ENCODE peak calls at places on chromosomes 2 and 18, in five cellular contexts. One of them, this sample, is unnamed.

GRCh38 chr2:64792310-64792709 is 138.6 kb upstream of the SERTAD2 start:
- ATAC-seq in A549: peak; percentile 70
- ATAC-seq in GM12878: peak; percentile 37
- ATAC-seq in HepG2: peak; percentile 71
- ATAC-seq in K562: peak; percentile 77
- ATAC-seq in this sample: no peak

GRCh38 chr2:2747797-2748301 is 416.8 kb upstream of the MYT1L start:
- ATAC-seq in A549: no peak
- ATAC-seq in GM12878: no peak
- ATAC-seq in HepG2: no peak
- ATAC-seq in K562: no peak
- ATAC-seq in this sample: no peak

GRCh38 chr2:72755647-72756423 is 70.0 kb downstream of the EXOC6B start:
- ATAC-seq in A549: peak; percentile 61
- ATAC-seq in GM12878: no peak
- ATAC-seq in HepG2: no peak
- ATAC-seq in K562: no peak
- ATAC-seq in this sample: no peak

GRCh38 chr2:168775837-168776236 is 26.6 kb upstream of the NOSTRIN start:
- ATAC-seq in A549: no peak
- ATAC-seq in GM12878: no peak
- ATAC-seq in HepG2: no peak
- ATAC-seq in K562: no peak
- ATAC-seq in this sample: no peak

GRCh38 chr2:8303322-8303832 is 378.5 kb upstream of the ID2 start:
- ATAC-seq in A549: no peak
- ATAC-seq in GM12878: peak; percentile 77
- ATAC-seq in HepG2: no peak
- ATAC-seq in K562: peak; percentile 17
- ATAC-seq in this sample: peak; percentile 29

GRCh38 chr2:241967745-241968144 is 98.2 kb downstream of the RTP5 start:
- ATAC-seq in A549: no peak
- ATAC-seq in GM12878: no peak
- ATAC-seq in HepG2: no peak
- ATAC-seq in K562: no peak
- ATAC-seq in this sample: no peak

GRCh38 chr2:4827836-4828235 is 864.3 kb upstream of the SOX11 start:
- ATAC-seq in A549: no peak
- ATAC-seq in GM12878: no peak
- ATAC-seq in HepG2: no peak
- ATAC-seq in K562: no peak
- ATAC-seq in this sample: no peak

GRCh38 chr2:156333951-156334495 is 1.5 kb upstream of the NR4A2 start:
- ATAC-seq in A549: peak; percentile 42
- ATAC-seq in GM12878: peak; percentile 57
- ATAC-seq in HepG2: peak; percentile 50
- ATAC-seq in K562: peak; percentile 18
- ATAC-seq in this sample: peak; percentile 45

GRCh38 chr18:2814928-2815327 is 31.9 kb upstream of the EMILIN2 start:
- ATAC-seq in A549: no peak
- ATAC-seq in GM12878: no peak
- ATAC-seq in HepG2: no peak
- ATAC-seq in K562: no peak
- ATAC-seq in this sample: no peak

GRCh38 chr2:229914182-229914581 is 7.6 kb downstream of the TRIP12 start:
- ATAC-seq in A549: no peak
- ATAC-seq in GM12878: no peak
- ATAC-seq in HepG2: no peak
- ATAC-seq in K562: no peak
- ATAC-seq in this sample: no peak

GRCh38 chr18:8615397-8616025 is 6.3 kb downstream of the RAB12 start:
- ATAC-seq in A549: peak; percentile 83
- ATAC-seq in GM12878: no peak
- ATAC-seq in HepG2: peak; percentile 43
- ATAC-seq in K562: peak; percentile 81
- ATAC-seq in this sample: peak; percentile 82

GRCh38 chr18:934518-935123 is 29.9 kb downstream of the ADCYAP1 start:
- ATAC-seq in A549: no peak
- ATAC-seq in GM12878: no peak
- ATAC-seq in HepG2: no peak
- ATAC-seq in K562: no peak
- ATAC-seq in this sample: no peak

GRCh38 chr18:58180738-58181353 is 136.8 kb downstream of the NEDD4L start:
- ATAC-seq in A549: peak; percentile 25
- ATAC-seq in GM12878: peak; percentile 86
- ATAC-seq in HepG2: no peak
- ATAC-seq in K562: peak; percentile 66
- ATAC-seq in this sample: no peak

GRCh38 chr2:75475049-75475448 is 85.7 kb downstream of the EVA1A start:
- ATAC-seq in A549: no peak
- ATAC-seq in GM12878: no peak
- ATAC-seq in HepG2: no peak
- ATAC-seq in K562: no peak
- ATAC-seq in this sample: no peak

GRCh38 chr18:54192415-54192814 is 32.1 kb downstream of the MBD2 start:
- ATAC-seq in A549: no peak
- ATAC-seq in GM12878: no peak
- ATAC-seq in HepG2: no peak
- ATAC-seq in K562: no peak
- ATAC-seq in this sample: no peak

GRCh38 chr2:175111200-175111657 is 56.8 kb downstream of the ATF2 start:
- ATAC-seq in A549: peak; percentile 79
- ATAC-seq in GM12878: peak; percentile 83
- ATAC-seq in HepG2: peak; percentile 76
- ATAC-seq in K562: peak; percentile 90
- ATAC-seq in this sample: no peak

GRCh38 chr2:31711737-31712136 is 131.0 kb upstream of the SRD5A2 start:
- ATAC-seq in A549: no peak
- ATAC-seq in GM12878: no peak
- ATAC-seq in HepG2: no peak
- ATAC-seq in K562: no peak
- ATAC-seq in this sample: no peak

GRCh38 chr18:11146238-11146946 is 3.0 kb downstream of the PIEZO2 start:
- ATAC-seq in A549: no peak
- ATAC-seq in GM12878: peak; percentile 1
- ATAC-seq in HepG2: peak; percentile 23
- ATAC-seq in K562: no peak
- ATAC-seq in this sample: no peak

GRCh38 chr2:200865736-200865995 is 1.2 kb upstream of the CLK1 start:
- ATAC-seq in A549: no peak
- ATAC-seq in GM12878: no peak
- ATAC-seq in HepG2: no peak
- ATAC-seq in K562: no peak
- ATAC-seq in this sample: no peak

GRCh38 chr2:65388051-65388531 is 44.3 kb downstream of the SPRED2 start:
- ATAC-seq in A549: peak; percentile 18
- ATAC-seq in GM12878: peak; percentile 84
- ATAC-seq in HepG2: no peak
- ATAC-seq in K562: no peak
- ATAC-seq in this sample: no peak

GRCh38 chr2:172376505-172377125 is 50.8 kb upstream of the ITGA6 start:
- ATAC-seq in A549: no peak
- ATAC-seq in GM12878: no peak
- ATAC-seq in HepG2: no peak
- ATAC-seq in K562: no peak
- ATAC-seq in this sample: no peak

GRCh38 chr2:121149384-121149783 is 135.6 kb downstream of the TFCP2L1 start:
- ATAC-seq in A549: no peak
- ATAC-seq in GM12878: no peak
- ATAC-seq in HepG2: no peak
- ATAC-seq in K562: no peak
- ATAC-seq in this sample: no peak

GRCh38 chr2:234071664-234072063 is 21.2 kb downstream of the SPP2 start:
- ATAC-seq in A549: no peak
- ATAC-seq in GM12878: no peak
- ATAC-seq in HepG2: no peak
- ATAC-seq in K562: no peak
- ATAC-seq in this sample: no peak

GRCh38 chr2:10406016-10406415 is 42.1 kb downstream of the ODC1 start:
- ATAC-seq in A549: no peak
- ATAC-seq in GM12878: no peak
- ATAC-seq in HepG2: no peak
- ATAC-seq in K562: no peak
- ATAC-seq in this sample: no peak
- TF ChIP-seq EP300 in A549: no peak
- TF ChIP-seq EP300 in GM12878: no peak
- TF ChIP-seq EP300 in HepG2: no peak
- TF ChIP-seq EP300 in K562: no peak
- TF ChIP-seq EP300 in this sample: no peak

GRCh38 chr2:9650119-9650821 is 19.5 kb upstream of the YWHAQ start:
- ATAC-seq in A549: no peak
- ATAC-seq in GM12878: peak; percentile 40
- ATAC-seq in HepG2: no peak
- ATAC-seq in K562: no peak
- ATAC-seq in this sample: no peak
- TF ChIP-seq EP300 in A549: no peak
- TF ChIP-seq EP300 in GM12878: no peak
- TF ChIP-seq EP300 in HepG2: no peak
- TF ChIP-seq EP300 in K562: no peak
- TF ChIP-seq EP300 in this sample: no peak

GRCh38 chr2:24360050-24360962 is at the start of gene ITSN2:
- ATAC-seq in A549: peak; percentile 97
- ATAC-seq in GM12878: peak; percentile 90
- ATAC-seq in HepG2: peak; percentile 95
- ATAC-seq in K562: peak; percentile 93
- ATAC-seq in this sample: peak; percentile 89
- TF ChIP-seq EP300 in A549: no peak
- TF ChIP-seq EP300 in GM12878: no peak
- TF ChIP-seq EP300 in HepG2: peak; percentile 42
- TF ChIP-seq EP300 in K562: no peak
- TF ChIP-seq EP300 in this sample: no peak

GRCh38 chr2:185502351-185502750 is 236.3 kb upstream of the FSIP2 start:
- ATAC-seq in A549: no peak
- ATAC-seq in GM12878: no peak
- ATAC-seq in HepG2: no peak
- ATAC-seq in K562: no peak
- ATAC-seq in this sample: no peak

GRCh38 chr2:185510060-185510459 is 228.5 kb upstream of the FSIP2 start:
- ATAC-seq in A549: no peak
- ATAC-seq in GM12878: no peak
- ATAC-seq in HepG2: no peak
- ATAC-seq in K562: no peak
- ATAC-seq in this sample: no peak

GRCh38 chr2:185511925-185512324 is 226.7 kb upstream of the FSIP2 start:
- ATAC-seq in A549: no peak
- ATAC-seq in GM12878: no peak
- ATAC-seq in HepG2: no peak
- ATAC-seq in K562: no peak
- ATAC-seq in this sample: no peak

DNA sequence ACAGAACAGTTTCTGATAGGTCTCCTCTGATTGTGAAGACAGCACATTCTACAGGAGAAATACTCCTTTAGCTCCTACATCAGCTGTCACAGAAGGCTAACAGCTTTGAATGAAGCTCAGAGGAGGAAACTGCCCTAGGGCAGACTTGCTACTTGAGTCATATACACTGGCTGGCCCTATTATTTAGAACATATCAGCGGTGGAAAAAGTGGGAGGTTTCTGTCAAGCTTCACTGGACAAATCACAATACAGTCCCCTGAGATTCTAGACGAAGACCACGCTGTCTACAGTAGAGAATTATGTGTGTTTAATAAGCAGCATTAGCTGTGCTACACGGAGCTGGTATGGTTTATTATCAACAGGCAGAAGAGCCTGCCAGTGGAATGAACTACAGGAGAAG is 230.9 kb upstream of the FSIP2 start:
- ATAC-seq in A549: no peak
- ATAC-seq in GM12878: peak; percentile 66
- ATAC-seq in HepG2: no peak
- ATAC-seq in K562: no peak
- ATAC-seq in this sample: no peak
- TF ChIP-seq EP300 in A549: no peak
- TF ChIP-seq EP300 in GM12878: no peak
- TF ChIP-seq EP300 in HepG2: no peak
- TF ChIP-seq EP300 in K562: no peak
- TF ChIP-seq EP300 in this sample: no peak

DNA sequence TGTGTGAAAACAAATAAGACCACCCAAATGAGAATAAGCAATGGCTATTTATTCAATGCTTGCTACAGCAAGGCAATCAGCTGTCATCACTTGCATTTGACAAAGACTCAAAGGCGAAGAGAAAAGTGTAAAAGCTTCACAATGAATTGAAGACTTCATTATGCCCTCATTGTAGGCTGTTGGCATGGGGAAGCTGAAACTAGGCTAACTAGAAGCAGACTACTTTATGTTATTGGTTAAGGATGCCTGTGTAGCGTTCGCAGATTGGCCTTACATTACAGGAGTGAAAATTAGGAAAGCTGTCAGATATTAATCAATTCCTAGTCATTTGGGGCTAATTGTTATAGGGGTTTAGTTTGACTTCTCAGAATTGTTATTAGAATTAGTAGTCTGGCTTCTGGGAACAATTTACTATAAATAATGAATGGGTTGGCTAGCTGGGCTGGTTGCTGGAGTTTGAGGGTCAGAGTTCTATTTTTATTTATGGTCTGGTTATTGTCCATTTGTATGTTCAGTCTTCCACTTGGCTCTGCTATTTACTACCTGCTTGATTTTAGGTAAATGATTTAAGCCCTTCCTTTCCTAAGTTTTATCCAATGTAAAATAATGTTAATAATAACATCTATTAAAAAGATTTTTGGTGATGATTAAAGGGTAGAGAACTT is 437.2 kb upstream of the SYT4 start:
- ATAC-seq in A549: no peak
- ATAC-seq in GM12878: no peak
- ATAC-seq in HepG2: no peak
- ATAC-seq in K562: no peak
- ATAC-seq in this sample: no peak
- TF ChIP-seq EP300 in A549: no peak
- TF ChIP-seq EP300 in GM12878: no peak
- TF ChIP-seq EP300 in HepG2: no peak
- TF ChIP-seq EP300 in K562: no peak
- TF ChIP-seq EP300 in this sample: no peak

DNA sequence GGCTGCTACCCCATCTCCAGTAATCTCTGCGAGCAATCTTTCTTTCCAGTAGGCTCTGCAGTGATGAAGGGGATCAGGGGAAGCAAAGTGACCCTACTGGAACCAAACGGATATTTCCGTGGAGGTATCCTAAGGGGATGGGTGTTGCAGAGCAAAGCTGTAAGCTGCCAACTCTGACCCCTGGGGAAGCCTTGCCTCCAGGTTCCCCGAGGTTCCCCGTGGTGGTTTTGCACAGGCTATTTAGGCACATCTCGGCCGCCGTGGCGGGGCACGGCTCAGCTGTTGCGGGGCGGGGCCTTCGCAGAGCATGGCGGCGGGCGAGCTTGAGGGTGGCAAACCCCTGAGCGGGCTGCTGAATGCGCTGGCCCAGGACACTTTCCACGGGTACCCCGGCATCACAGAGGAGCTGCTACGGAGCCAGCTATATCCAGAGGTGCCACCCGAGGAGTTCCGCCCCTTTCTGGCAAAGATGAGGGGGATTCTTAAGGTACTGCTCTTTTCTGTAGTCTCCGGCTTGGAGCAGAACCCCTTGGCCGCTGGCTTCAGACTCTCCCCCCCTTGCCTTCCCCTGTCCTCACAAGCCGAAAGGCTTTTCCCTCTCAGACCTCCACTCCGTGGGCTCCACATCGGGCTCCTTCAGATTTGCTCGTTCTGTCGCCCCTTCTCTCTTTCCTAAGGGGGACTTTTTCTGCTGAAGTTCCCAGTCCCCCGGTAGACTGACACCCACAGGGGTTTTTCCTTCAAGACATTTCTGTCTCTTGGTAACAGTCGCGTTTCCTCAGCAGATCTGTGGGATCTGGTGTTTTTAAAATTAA is at the start of gene COMMD1:
- ATAC-seq in A549: peak; percentile 100
- ATAC-seq in GM12878: peak; percentile 100
- ATAC-seq in HepG2: peak; percentile 99
- ATAC-seq in K562: peak; percentile 98
- ATAC-seq in this sample: peak; percentile 93
- TF ChIP-seq EP300 in A549: no peak
- TF ChIP-seq EP300 in GM12878: no peak
- TF ChIP-seq EP300 in HepG2: peak; percentile 9
- TF ChIP-seq EP300 in K562: no peak
- TF ChIP-seq EP300 in this sample: no peak